ENCODE peak calls at places on chromosome 21, in ten cellular contexts. One of them, this sample, is unnamed.

GRCh38 chr21:14616303-14617039 is 70.4 kb upstream of the SAMSN1 start:
- DNase-seq in upper lobe of right lung: no peak
- DNase-seq in gastrocnemius medialis: no peak
- DNase-seq in heart left ventricle: no peak
- DNase-seq in BJ: no peak
- DNase-seq in Caco-2: no peak
- DNase-seq in SK-N-SH: no peak
- DNase-seq in foreskin fibroblast: no peak
- DNase-seq in cardiac fibroblast: no peak
- DNase-seq in heart right ventricle: no peak
- DNase-seq in this sample: peak; percentile 43

GRCh38 chr21:32298148-32298559 is 501 bp upstream of the MRAP start:
- DNase-seq in upper lobe of right lung: no peak
- DNase-seq in gastrocnemius medialis: no peak
- DNase-seq in heart left ventricle: no peak
- DNase-seq in BJ: no peak
- DNase-seq in Caco-2: no peak
- DNase-seq in SK-N-SH: no peak
- DNase-seq in foreskin fibroblast: peak; percentile 40
- DNase-seq in cardiac fibroblast: peak; percentile 73
- DNase-seq in heart right ventricle: no peak
- DNase-seq in this sample: peak; percentile 80

GRCh38 chr21:36922861-36923260 is 43.6 kb downstream of the HLCS start:
- DNase-seq in upper lobe of right lung: no peak
- DNase-seq in gastrocnemius medialis: no peak
- DNase-seq in heart left ventricle: no peak
- DNase-seq in BJ: no peak
- DNase-seq in Caco-2: no peak
- DNase-seq in SK-N-SH: no peak
- DNase-seq in foreskin fibroblast: no peak
- DNase-seq in cardiac fibroblast: no peak
- DNase-seq in heart right ventricle: no peak
- DNase-seq in this sample: no peak

GRCh38 chr21:31946236-31946635 is 73.4 kb downstream of the HUNK start:
- DNase-seq in upper lobe of right lung: no peak
- DNase-seq in gastrocnemius medialis: no peak
- DNase-seq in heart left ventricle: no peak
- DNase-seq in BJ: no peak
- DNase-seq in Caco-2: no peak
- DNase-seq in SK-N-SH: no peak
- DNase-seq in foreskin fibroblast: peak; percentile 6
- DNase-seq in cardiac fibroblast: no peak
- DNase-seq in heart right ventricle: no peak
- DNase-seq in this sample: no peak

GRCh38 chr21:18840239-18840638 is 436.7 kb upstream of the TMPRSS15 start:
- DNase-seq in upper lobe of right lung: no peak
- DNase-seq in gastrocnemius medialis: no peak
- DNase-seq in heart left ventricle: no peak
- DNase-seq in BJ: no peak
- DNase-seq in Caco-2: no peak
- DNase-seq in SK-N-SH: peak; percentile 1
- DNase-seq in foreskin fibroblast: no peak
- DNase-seq in cardiac fibroblast: no peak
- DNase-seq in heart right ventricle: no peak
- DNase-seq in this sample: peak; percentile 52

GRCh38 chr21:37375866-37376574 is 9.4 kb downstream of the DYRK1A start:
- DNase-seq in upper lobe of right lung: no peak
- DNase-seq in gastrocnemius medialis: peak; percentile 56
- DNase-seq in heart left ventricle: no peak
- DNase-seq in BJ: no peak
- DNase-seq in Caco-2: no peak
- DNase-seq in SK-N-SH: no peak
- DNase-seq in foreskin fibroblast: no peak
- DNase-seq in cardiac fibroblast: no peak
- DNase-seq in heart right ventricle: no peak
- DNase-seq in this sample: no peak

GRCh38 chr21:27423073-27423472 is 456.2 kb upstream of the ADAMTS5 start:
- DNase-seq in upper lobe of right lung: no peak
- DNase-seq in gastrocnemius medialis: peak; percentile 69
- DNase-seq in heart left ventricle: peak; percentile 50
- DNase-seq in BJ: peak; percentile 74
- DNase-seq in Caco-2: no peak
- DNase-seq in SK-N-SH: no peak
- DNase-seq in foreskin fibroblast: peak; percentile 98
- DNase-seq in cardiac fibroblast: peak; percentile 88
- DNase-seq in heart right ventricle: peak; percentile 59
- DNase-seq in this sample: peak; percentile 95

GRCh38 chr21:31945576-31945975 is 72.8 kb downstream of the HUNK start:
- DNase-seq in upper lobe of right lung: no peak
- DNase-seq in gastrocnemius medialis: no peak
- DNase-seq in heart left ventricle: no peak
- DNase-seq in BJ: peak; percentile 75
- DNase-seq in Caco-2: no peak
- DNase-seq in SK-N-SH: no peak
- DNase-seq in foreskin fibroblast: peak; percentile 77
- DNase-seq in cardiac fibroblast: peak; percentile 22
- DNase-seq in heart right ventricle: no peak
- DNase-seq in this sample: no peak

GRCh38 chr21:30116474-30116873 is 50.1 kb downstream of the CLDN17 start:
- DNase-seq in upper lobe of right lung: no peak
- DNase-seq in gastrocnemius medialis: no peak
- DNase-seq in heart left ventricle: no peak
- DNase-seq in BJ: no peak
- DNase-seq in Caco-2: no peak
- DNase-seq in SK-N-SH: no peak
- DNase-seq in foreskin fibroblast: no peak
- DNase-seq in cardiac fibroblast: no peak
- DNase-seq in heart right ventricle: no peak
- DNase-seq in this sample: no peak

GRCh38 chr21:36976882-36977651 is 10.6 kb upstream of the HLCS start:
- DNase-seq in upper lobe of right lung: no peak
- DNase-seq in gastrocnemius medialis: no peak
- DNase-seq in heart left ventricle: no peak
- DNase-seq in BJ: peak; percentile 46
- DNase-seq in Caco-2: peak; percentile 60
- DNase-seq in SK-N-SH: peak; percentile 79
- DNase-seq in foreskin fibroblast: peak; percentile 83
- DNase-seq in cardiac fibroblast: peak; percentile 86
- DNase-seq in heart right ventricle: no peak
- DNase-seq in this sample: peak; percentile 89

GRCh38 chr21:13854638-13855037 is 245.1 kb downstream of the POTED start:
- DNase-seq in upper lobe of right lung: no peak
- DNase-seq in gastrocnemius medialis: no peak
- DNase-seq in heart left ventricle: no peak
- DNase-seq in BJ: no peak
- DNase-seq in Caco-2: no peak
- DNase-seq in SK-N-SH: no peak
- DNase-seq in foreskin fibroblast: no peak
- DNase-seq in cardiac fibroblast: no peak
- DNase-seq in heart right ventricle: no peak
- DNase-seq in this sample: no peak

DNA sequence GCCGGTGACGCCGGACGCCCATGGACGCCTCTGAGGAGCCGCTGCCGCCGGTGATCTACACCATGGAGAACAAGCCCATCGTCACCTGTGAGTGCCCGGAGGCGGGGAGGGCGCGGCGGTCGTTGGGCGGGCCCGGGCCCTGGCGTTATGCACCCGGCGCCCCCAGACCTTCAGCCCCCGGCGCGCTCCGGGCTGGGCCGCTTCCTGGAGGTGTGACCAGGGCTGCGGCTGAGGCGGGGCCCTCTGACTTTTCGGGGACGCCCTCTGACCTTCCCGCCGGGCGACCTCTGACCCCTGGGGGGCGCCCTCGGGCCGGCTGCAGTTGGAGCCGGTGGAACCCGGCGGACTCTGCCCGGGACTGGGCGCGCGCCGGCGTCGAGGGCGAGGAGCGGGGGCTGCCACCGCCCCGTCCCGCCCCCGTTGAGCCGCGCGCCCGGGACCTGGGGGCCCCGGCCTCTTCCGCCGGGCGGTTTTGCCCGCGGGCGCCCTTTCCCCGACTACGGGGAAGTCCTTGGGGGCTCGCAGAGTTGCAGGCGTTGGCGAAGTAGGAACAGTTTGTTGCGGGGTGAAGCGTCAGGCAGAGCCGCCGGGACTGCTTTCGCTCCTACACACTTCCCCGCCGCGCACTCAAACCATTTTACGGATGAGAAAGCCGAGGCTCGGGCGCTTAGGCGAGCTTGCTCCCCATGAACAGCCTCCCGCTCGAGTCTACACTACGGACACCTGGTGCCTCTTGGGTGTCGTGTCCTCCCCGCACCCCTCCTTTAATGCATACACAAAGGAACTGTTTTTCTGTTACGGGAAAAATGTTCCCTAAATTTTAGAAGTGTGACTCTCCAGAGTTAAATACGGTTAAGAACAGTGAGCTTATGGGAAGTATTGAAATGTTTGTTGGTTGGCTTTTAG is 618 bp downstream of the TRAPPC10 start:
- DNase-seq in upper lobe of right lung: peak; percentile 90
- DNase-seq in gastrocnemius medialis: peak; percentile 36
- DNase-seq in heart left ventricle: peak; percentile 73
- DNase-seq in BJ: no peak
- DNase-seq in Caco-2: peak; percentile 78
- DNase-seq in SK-N-SH: peak; percentile 84
- DNase-seq in foreskin fibroblast: peak; percentile 55
- DNase-seq in cardiac fibroblast: peak; percentile 43
- DNase-seq in heart right ventricle: peak; percentile 73
- DNase-seq in this sample: peak; percentile 42
- TF ChIP-seq CTCF in upper lobe of right lung: peak; percentile 33
- TF ChIP-seq CTCF in gastrocnemius medialis: no peak
- TF ChIP-seq CTCF in heart left ventricle: peak; percentile 25
- TF ChIP-seq CTCF in BJ: no peak
- TF ChIP-seq CTCF in Caco-2: peak; percentile 55
- TF ChIP-seq CTCF in SK-N-SH: peak; percentile 37
- TF ChIP-seq CTCF in foreskin fibroblast: no peak
- TF ChIP-seq CTCF in cardiac fibroblast: no peak
- TF ChIP-seq CTCF in heart right ventricle: no peak
- TF ChIP-seq CTCF in this sample: no peak

DNA sequence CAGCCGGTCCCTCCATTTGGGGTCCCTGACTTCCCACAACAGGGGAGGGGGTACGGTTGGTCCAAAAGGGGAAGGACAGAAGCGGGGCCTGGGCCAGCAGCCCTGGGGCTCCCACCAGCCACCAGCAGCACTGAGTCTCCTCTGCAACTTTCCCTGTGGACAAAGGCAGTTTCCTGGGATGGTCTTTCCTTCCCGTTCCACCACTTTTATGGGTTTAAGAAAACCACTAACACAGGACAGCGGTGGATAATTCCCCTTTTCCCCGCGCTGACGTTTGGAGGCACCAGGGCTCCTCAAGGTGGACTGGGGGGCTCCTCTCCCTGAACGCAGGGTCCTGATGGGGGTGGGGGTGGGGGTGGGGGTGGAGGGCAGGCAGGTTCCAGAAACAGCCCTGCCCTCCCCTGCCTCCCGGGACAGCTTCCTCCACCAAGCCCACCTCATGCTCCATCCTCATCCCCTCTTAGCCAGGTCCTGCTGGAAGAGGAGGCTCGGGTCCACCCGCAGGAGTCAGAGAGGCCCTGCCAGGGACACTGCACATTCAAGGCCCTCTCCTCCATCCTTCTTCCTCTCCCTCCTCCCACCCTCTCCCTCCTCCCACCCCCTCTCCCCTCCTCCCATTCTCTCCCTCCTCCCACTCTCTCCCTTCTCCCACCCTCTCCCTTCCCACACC is 4.8 kb upstream of the COL6A1 start:
- DNase-seq in upper lobe of right lung: no peak
- DNase-seq in gastrocnemius medialis: no peak
- DNase-seq in heart left ventricle: peak; percentile 18
- DNase-seq in BJ: no peak
- DNase-seq in Caco-2: no peak
- DNase-seq in SK-N-SH: no peak
- DNase-seq in foreskin fibroblast: no peak
- DNase-seq in cardiac fibroblast: no peak
- DNase-seq in heart right ventricle: peak; percentile 11
- DNase-seq in this sample: no peak
- H3K4me3 ChIP-seq in upper lobe of right lung: no peak overlapping the region
- H3K4me3 ChIP-seq in gastrocnemius medialis: no peak overlapping the region
- H3K4me3 ChIP-seq in heart left ventricle: no peak overlapping the region
- H3K4me3 ChIP-seq in BJ: no peak overlapping the region
- H3K4me3 ChIP-seq in Caco-2: no peak overlapping the region
- H3K4me3 ChIP-seq in SK-N-SH: no peak overlapping the region
- H3K4me3 ChIP-seq in foreskin fibroblast: no peak overlapping the region
- H3K4me3 ChIP-seq in cardiac fibroblast: no peak overlapping the region
- H3K4me3 ChIP-seq in heart right ventricle: no peak overlapping the region
- H3K4me3 ChIP-seq in this sample: no peak overlapping the region

DNA sequence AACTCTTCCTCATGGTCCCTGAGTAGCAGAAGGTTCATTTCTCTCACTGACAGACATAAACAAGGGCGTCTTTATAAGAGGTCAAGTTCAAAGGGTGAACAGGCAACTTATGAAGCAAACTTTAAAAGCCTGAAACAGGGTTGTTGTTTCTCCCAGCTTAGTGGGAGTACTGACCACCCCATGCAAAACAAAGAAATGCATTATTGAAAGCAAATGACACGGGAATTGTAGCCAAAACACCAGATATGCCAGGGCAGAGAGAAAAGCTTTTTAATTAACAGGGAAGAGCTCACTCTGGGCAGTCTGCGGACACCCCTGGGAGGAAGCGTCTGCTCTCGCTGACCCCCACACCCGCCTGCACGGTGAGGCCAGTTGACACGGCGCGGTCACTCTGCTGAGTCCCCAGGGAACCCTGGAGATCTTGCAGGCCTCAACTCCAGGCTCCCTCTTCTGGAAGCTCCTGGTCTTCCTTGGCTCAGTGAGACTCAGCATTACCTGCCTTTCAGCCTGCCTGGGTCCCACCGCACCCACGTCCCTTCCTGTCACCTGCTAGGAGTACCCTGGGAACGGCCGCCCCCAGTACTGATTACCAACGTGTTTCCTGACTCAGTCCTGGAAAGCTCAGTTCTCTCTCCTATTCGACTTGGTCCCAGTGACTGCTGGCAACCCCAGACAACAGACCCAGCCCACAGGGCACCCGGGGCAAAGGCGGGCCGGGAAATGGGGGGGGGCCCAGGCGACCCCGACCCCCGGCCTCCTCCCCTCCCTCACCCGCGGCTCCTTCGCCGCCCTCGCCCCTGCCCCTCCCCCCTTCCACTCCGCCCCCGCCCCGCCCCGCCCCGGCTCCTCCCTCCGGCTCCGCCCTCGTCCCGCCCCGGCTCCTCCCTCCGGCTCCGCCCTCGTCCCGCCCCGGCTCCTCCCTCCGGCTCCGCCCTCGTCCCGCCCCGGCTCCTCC is 972 bp downstream of the CFAP410 start:
- DNase-seq in upper lobe of right lung: peak; percentile 80
- DNase-seq in gastrocnemius medialis: peak; percentile 70
- DNase-seq in heart left ventricle: peak; percentile 69
- DNase-seq in BJ: no peak
- DNase-seq in Caco-2: peak; percentile 87
- DNase-seq in SK-N-SH: peak; percentile 90
- DNase-seq in foreskin fibroblast: peak; percentile 70
- DNase-seq in cardiac fibroblast: peak; percentile 62
- DNase-seq in heart right ventricle: peak; percentile 64
- DNase-seq in this sample: peak; percentile 59
- TF ChIP-seq CTCF in upper lobe of right lung: peak; percentile 32
- TF ChIP-seq CTCF in gastrocnemius medialis: peak; percentile 52
- TF ChIP-seq CTCF in heart left ventricle: no peak
- TF ChIP-seq CTCF in BJ: peak; percentile 51
- TF ChIP-seq CTCF in Caco-2: peak; percentile 41
- TF ChIP-seq CTCF in SK-N-SH: peak; percentile 41
- TF ChIP-seq CTCF in foreskin fibroblast: peak; percentile 37
- TF ChIP-seq CTCF in cardiac fibroblast: peak; percentile 53
- TF ChIP-seq CTCF in heart right ventricle: no peak
- TF ChIP-seq CTCF in this sample: peak; percentile 61

GRCh38 chr21:34884346-34884929 is 164.7 kb downstream of the RUNX1 start:
- DNase-seq in upper lobe of right lung: no peak
- DNase-seq in gastrocnemius medialis: no peak
- DNase-seq in heart left ventricle: no peak
- DNase-seq in BJ: no peak
- DNase-seq in Caco-2: no peak
- DNase-seq in SK-N-SH: no peak
- DNase-seq in foreskin fibroblast: peak; percentile 27
- DNase-seq in cardiac fibroblast: no peak
- DNase-seq in heart right ventricle: no peak
- DNase-seq in this sample: no peak
- H3K4me3 ChIP-seq in upper lobe of right lung: peak overlapping the region; percentile 77
- H3K4me3 ChIP-seq in gastrocnemius medialis: peak overlapping the region; percentile 11
- H3K4me3 ChIP-seq in heart left ventricle: peak overlapping the region; percentile 71
- H3K4me3 ChIP-seq in BJ: peak overlapping the region; percentile 97
- H3K4me3 ChIP-seq in Caco-2: no peak overlapping the region
- H3K4me3 ChIP-seq in SK-N-SH: peak overlapping the region; percentile 81
- H3K4me3 ChIP-seq in foreskin fibroblast: peak overlapping the region; percentile 93
- H3K4me3 ChIP-seq in cardiac fibroblast: peak overlapping the region; percentile 61
- H3K4me3 ChIP-seq in heart right ventricle: no peak overlapping the region
- H3K4me3 ChIP-seq in this sample: peak overlapping the region; percentile 94

This sample was measured in choroid plexus epithelial cell.